ENCODE peak calls at places on chromosomes 11 and 22, in ten cellular contexts. L is CD8-positive, alpha-beta T cell; G is endodermal cell; V is cardiac fibroblast; M is DND-41; I is transverse colon; Y is esophagus squamous epithelium; R is BE2C; B is MCF 10A; W is colonic mucosa. A is an unnamed sample.

GRCh38 chr11:76408171-76408965 is 27.2 kb downstream of the GVQW3 start:
- DNase-seq in L (no peak), G (peak), V (no peak), M (no peak), I (no peak), Y (no peak), R (peak), B (no peak), W (no peak), A (no peak)

GRCh38 chr11:68003846-68004550 is at the start of gene UNC93B1:
- DNase-seq in L (peak), G (peak), V (peak), M (peak), I (peak), Y (peak), R (peak), B (peak), W (peak), A (no peak)

GRCh38 chr11:19868871-19869270 is 156.2 kb downstream of the NAV2 start:
- DNase-seq in L (no peak), G (no peak), V (peak), M (no peak), I (no peak), Y (no peak), R (no peak), B (no peak), W (no peak), A (no peak)

GRCh38 chr11:94020777-94021615 is at the start of gene HEPHL1:
- DNase-seq in L (no peak), G (peak), V (no peak), M (no peak), I (no peak), Y (no peak), R (no peak), B (peak), W (no peak), A (no peak)

GRCh38 chr11:82864268-82864667 is 36.0 kb downstream of the PRCP start:
- DNase-seq in L (no peak), G (peak), V (peak), M (no peak), I (peak), Y (no peak), R (peak), B (peak), W (peak), A (no peak)

GRCh38 chr11:109783842-109784241 is 309.4 kb upstream of the ZC3H12C start:
- DNase-seq in L (no peak), G (no peak), V (no peak), M (no peak), I (peak), Y (no peak), R (no peak), B (no peak), W (no peak), A (no peak)

GRCh38 chr11:71176812-71177211 is 75.6 kb downstream of the SHANK2 start:
- DNase-seq in L (no peak), G (no peak), V (peak), M (no peak), I (no peak), Y (no peak), R (no peak), B (no peak), W (no peak), A (no peak)

GRCh38 chr11:99901175-99901574 is 785.9 kb upstream of the ARHGAP42 start:
- DNase-seq in L (no peak), G (no peak), V (no peak), M (no peak), I (no peak), Y (no peak), R (no peak), B (no peak), W (no peak), A (no peak)

GRCh38 chr11:130159657-130160459 is at the start of gene ST14:
- DNase-seq in L (no peak), G (peak), V (no peak), M (no peak), I (peak), Y (no peak), R (no peak), B (peak), W (peak), A (peak)

GRCh38 chr11:34509336-34509902 is 4.2 kb downstream of the ELF5 start:
- DNase-seq in L (no peak), G (no peak), V (no peak), M (no peak), I (no peak), Y (no peak), R (no peak), B (no peak), W (no peak), A (no peak)

GRCh38 chr22:46202897-46203589 is 47.0 kb downstream of the CDPF1 start:
- DNase-seq in L (no peak), G (no peak), V (no peak), M (no peak), I (peak), Y (no peak), R (no peak), B (no peak), W (peak), A (no peak)

GRCh38 chr22:31286360-31287255 is 5.7 kb downstream of the PIK3IP1 start:
- DNase-seq in L (peak), G (no peak), V (no peak), M (peak), I (peak), Y (peak), R (no peak), B (no peak), W (peak), A (no peak)

GRCh38 chr11:47177846-47178245 is 1.2 kb upstream of the ARFGAP2 start:
- DNase-seq in L (no peak), G (no peak), V (no peak), M (no peak), I (no peak), Y (no peak), R (no peak), B (no peak), W (no peak), A (no peak)

GRCh38 chr22:48459859-48460823 is 1367.5 kb downstream of the BRD1 start:
- DNase-seq in L (no peak), G (no peak), V (no peak), M (no peak), I (no peak), Y (no peak), R (no peak), B (no peak), W (no peak), A (no peak)

GRCh38 chr11:61297741-61298140 is 2.6 kb upstream of the VWCE start:
- DNase-seq in L (no peak), G (no peak), V (peak), M (no peak), I (no peak), Y (no peak), R (no peak), B (peak), W (no peak), A (no peak)

GRCh38 chr11:61297341-61297740 is 2.2 kb upstream of the VWCE start:
- DNase-seq in L (no peak), G (no peak), V (no peak), M (no peak), I (no peak), Y (no peak), R (no peak), B (no peak), W (no peak), A (no peak)

GRCh38 chr11:61295596-61295926 is 445 bp upstream of the VWCE start:
- DNase-seq in L (no peak), G (no peak), V (no peak), M (no peak), I (peak), Y (no peak), R (no peak), B (no peak), W (no peak), A (no peak)

GRCh38 chr11:61293869-61294716 is 1.0 kb downstream of the VWCE start:
- DNase-seq in L (peak), G (peak), V (peak), M (peak), I (peak), Y (no peak), R (peak), B (no peak), W (no peak), A (no peak)

GRCh38 chr11:61294717-61295595 is at the start of gene VWCE:
- DNase-seq in L (peak), G (peak), V (peak), M (peak), I (peak), Y (no peak), R (peak), B (no peak), W (peak), A (peak)
- TF ChIP-seq CTCF in L (no peak), G (peak), V (peak), M (peak), I (no peak), Y (no peak), R (no peak), B (no peak), W (no peak), A (no peak)

DNA sequence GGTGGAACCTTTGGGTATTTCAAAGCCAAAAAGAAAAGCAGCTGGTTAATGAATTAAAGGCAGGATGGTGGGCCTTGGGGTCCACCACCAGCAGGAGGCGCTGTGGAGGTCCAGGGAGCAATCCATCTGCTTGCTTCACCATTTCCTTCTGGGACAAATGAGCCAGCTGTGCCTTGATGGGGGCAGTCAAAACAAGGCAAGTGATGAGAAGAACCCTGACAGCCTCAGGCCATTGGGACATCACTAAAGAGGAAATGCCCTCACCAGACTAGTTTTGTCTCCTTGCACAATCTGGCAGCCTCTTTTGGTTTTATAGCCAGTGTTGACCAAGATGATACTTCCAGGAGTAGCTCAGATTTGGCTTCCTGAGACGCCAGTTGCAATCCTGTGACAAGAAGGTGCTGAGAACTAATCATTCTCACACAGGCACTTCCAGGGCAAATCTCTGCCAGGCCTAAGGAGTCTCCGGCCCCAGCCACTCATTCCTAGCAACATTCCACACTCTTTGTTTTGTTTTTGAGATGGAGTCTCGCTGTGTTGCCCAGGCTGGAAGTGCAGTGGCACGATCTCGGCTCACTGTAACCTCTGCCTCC is 38.2 kb upstream of the WEE1 start:
- DNase-seq in L (peak), G (peak), V (peak), M (peak), I (peak), Y (no peak), R (peak), B (peak), W (peak), A (peak)
- TF ChIP-seq CTCF in L (peak), G (peak), V (peak), M (peak), I (peak), Y (peak), R (peak), B (peak), W (peak), A (peak)

GRCh38 chr11:134532921-134533421 is 120.9 kb upstream of the B3GAT1 start:
- DNase-seq in L (no peak), G (peak), V (no peak), M (no peak), I (no peak), Y (no peak), R (no peak), B (no peak), W (no peak), A (peak)
- TF ChIP-seq CTCF in L (no peak), G (peak), V (no peak), M (no peak), I (no peak), Y (no peak), R (peak), B (no peak), W (no peak), A (no peak)

GRCh38 chr11:116366451-116366850 is 406.3 kb downstream of the BUD13 start:
- DNase-seq in L (no peak), G (no peak), V (no peak), M (no peak), I (no peak), Y (no peak), R (no peak), B (no peak), W (no peak), A (no peak)
- TF ChIP-seq CTCF in L (no peak), G (peak), V (no peak), M (no peak), I (no peak), Y (no peak), R (no peak), B (no peak), W (no peak), A (no peak)

GRCh38 chr11:101759771-101760450 is 154.9 kb upstream of the CEP126 start:
- DNase-seq in L (no peak), G (no peak), V (no peak), M (no peak), I (no peak), Y (no peak), R (no peak), B (peak), W (no peak), A (no peak)
- TF ChIP-seq CTCF in L (no peak), G (peak), V (no peak), M (no peak), I (no peak), Y (no peak), R (no peak), B (peak), W (no peak), A (no peak)

DNA sequence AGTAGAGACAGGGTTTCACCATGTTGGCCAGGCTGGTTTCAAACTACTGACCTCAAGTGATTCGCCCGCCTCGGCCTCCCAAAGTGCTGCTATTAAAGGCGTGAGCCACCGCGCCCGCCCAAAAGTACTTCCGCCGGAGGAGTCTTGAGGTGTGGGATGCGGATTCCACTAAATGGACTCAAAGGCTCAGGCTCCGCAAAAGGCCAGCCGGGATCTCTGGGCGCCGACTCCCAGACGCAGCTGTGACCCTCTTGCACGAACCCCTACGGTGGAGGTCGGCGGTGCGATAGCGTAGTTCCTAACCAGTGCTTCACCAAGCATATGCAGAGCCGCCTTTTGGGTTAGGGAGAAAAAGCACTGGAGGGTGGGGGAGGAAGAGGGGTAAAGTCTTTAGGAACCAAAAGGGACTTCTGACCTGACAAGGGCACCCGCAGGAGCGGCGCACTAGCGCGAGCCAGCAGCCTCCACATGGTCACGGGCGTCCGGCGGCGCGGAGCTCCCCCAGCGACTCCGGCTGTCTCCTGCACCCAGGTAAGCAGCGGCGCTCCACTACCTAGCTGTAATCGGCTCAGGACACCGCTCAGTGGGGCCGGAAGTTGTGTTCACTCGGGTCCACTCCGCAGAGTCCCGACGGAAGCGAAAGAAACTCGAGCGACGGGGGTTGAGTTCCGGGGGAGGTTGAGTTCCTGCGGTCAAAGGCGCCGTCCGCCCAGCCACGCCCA is at the start of gene MRPL16:
- DNase-seq in L (peak), G (peak), V (peak), M (peak), I (peak), Y (peak), R (peak), B (peak), W (peak), A (peak)
- TF ChIP-seq CTCF in L (peak), G (peak), V (peak), M (peak), I (peak), Y (peak), R (no peak), B (no peak), W (peak), A (peak)

GRCh38 chr11:1389932-1390587 is at the start of gene BRSK2:
- DNase-seq in L (no peak), G (peak), V (no peak), M (no peak), I (no peak), Y (no peak), R (no peak), B (no peak), W (no peak), A (peak)

GRCh38 chr11:1388763-1389102 is 1.0 kb upstream of the BRSK2 start:
- DNase-seq in L (no peak), G (peak), V (no peak), M (no peak), I (no peak), Y (no peak), R (no peak), B (no peak), W (no peak), A (no peak)

GRCh38 chr11:1390603-1391164 is 950 bp downstream of the BRSK2 start:
- DNase-seq in L (no peak), G (peak), V (no peak), M (no peak), I (no peak), Y (no peak), R (no peak), B (no peak), W (no peak), A (no peak)

GRCh38 chr11:1387961-1388762 is 1.6 kb upstream of the BRSK2 start:
- DNase-seq in L (no peak), G (peak), V (no peak), M (no peak), I (peak), Y (no peak), R (no peak), B (peak), W (no peak), A (peak)

DNA sequence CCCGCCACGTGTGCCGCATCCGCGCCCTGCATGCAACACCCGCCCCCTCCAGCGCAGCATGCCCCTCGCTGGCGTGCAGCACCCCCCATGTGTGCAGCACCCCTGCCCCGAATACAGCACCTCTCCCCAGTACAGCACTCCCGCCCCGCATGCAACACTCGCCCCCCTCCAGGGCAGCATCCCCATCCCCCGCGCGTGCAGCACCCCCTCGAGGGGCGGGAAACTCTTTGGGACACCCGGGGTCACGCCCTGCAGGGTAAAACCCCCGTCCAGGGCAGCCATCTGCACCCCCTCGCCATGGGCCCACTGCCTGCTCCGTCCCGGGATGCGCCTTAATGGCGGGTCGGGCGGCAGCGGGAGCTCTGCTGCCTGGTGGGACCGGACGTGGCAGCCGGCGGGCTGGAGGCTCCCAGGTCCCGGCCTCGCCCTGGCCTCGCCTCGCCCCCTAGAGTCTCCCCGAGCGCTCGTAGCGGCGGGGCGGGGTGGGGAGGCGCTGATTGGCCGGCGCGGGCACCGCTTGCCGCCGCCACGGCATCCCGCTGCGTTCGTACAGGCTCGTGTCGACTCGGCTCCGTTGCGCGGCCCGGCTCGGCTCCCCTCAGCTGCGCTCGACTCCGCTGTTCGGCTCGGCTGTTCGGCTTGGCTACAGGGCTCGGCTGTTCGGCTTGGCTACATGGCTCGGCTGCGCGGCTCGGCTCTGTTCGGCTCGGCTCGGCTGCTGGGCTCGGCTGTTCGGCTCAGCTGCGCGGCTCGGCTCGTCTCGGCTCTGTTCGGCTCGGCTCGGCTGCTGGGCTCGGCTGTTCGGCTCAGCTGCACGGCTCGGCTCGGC is 417 bp upstream of the BRSK2 start:
- DNase-seq in L (peak), G (peak), V (peak), M (no peak), I (peak), Y (peak), R (peak), B (peak), W (peak), A (peak)
- TF ChIP-seq CTCF in L (no peak), G (peak), V (no peak), M (no peak), I (no peak), Y (no peak), R (no peak), B (no peak), W (no peak), A (no peak)

DNA sequence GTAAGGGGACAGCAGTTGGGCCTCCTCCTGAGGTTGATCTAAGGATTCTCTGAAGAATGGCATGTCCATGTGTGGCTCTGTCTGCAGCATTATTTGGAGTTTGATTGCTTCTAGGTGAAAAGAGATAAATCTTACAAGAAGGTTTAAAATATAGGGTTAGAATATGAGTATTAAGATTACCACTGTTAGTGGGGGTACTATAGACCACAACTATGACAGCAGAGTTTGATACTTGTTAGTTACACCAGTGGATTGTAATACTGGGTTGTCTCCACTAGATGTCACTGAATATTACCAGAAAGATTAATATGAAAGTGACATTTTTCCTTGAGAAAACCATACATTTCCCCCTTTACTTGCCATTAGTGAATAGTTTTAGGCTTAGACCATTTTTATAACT is 47.9 kb downstream of the ZNF280B start:
- DNase-seq in L (no peak), G (no peak), V (peak), M (no peak), I (no peak), Y (no peak), R (no peak), B (peak), W (no peak), A (no peak)
- TF ChIP-seq CTCF in L (peak), G (peak), V (peak), M (peak), I (peak), Y (peak), R (peak), B (peak), W (peak), A (peak)

DNA sequence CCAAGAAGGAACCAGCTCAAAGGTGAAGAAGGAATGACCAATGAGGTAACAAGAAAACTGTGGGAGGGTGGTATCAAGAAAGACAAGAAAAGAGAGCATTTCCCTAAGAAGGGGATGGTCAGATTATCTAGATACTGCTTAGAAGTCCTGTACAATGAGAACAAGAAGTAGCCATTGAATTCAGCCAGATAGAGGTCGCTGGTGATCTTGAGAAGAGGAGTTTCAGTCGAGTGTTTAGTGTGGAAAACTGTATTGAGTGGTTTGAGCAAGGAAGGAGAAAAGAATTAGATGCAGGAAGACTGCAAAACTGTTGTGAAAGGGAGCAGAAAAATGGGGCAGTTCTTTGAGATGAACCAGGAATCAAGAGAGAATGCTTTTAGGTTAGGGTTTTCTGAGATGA is 74.6 kb upstream of the FAT3 start:
- DNase-seq in L (no peak), G (no peak), V (peak), M (no peak), I (no peak), Y (no peak), R (no peak), B (peak), W (no peak), A (no peak)
- TF ChIP-seq CTCF in L (no peak), G (peak), V (peak), M (no peak), I (no peak), Y (no peak), R (peak), B (no peak), W (no peak), A (no peak)

GRCh38 chr11:12005061-12005460 is 3.4 kb downstream of the DKK3 start:
- DNase-seq in L (no peak), G (no peak), V (no peak), M (no peak), I (no peak), Y (no peak), R (no peak), B (no peak), W (no peak), A (no peak)
- TF ChIP-seq CTCF in L (no peak), G (no peak), V (no peak), M (no peak), I (no peak), Y (no peak), R (no peak), B (no peak), W (no peak), A (no peak)

A was measured in mesothelial cell of epicardium.